ENCODE peak calls at places on chromosome 13, in eight cellular contexts. One of them, this sample, is unnamed.

GRCh38 chr13:103403814-103404213 is 337.6 kb upstream of the SLC10A2 start:
- DNase-seq in adrenal gland: no peak
- DNase-seq in heart right ventricle: no peak
- DNase-seq in K562: no peak
- DNase-seq in ovary: no peak
- DNase-seq in stomach: no peak
- DNase-seq in A549: no peak
- DNase-seq in endodermal cell: no peak
- DNase-seq in this sample: no peak

GRCh38 chr13:20188649-20189553 is 3.8 kb downstream of the GJB2 start:
- DNase-seq in endodermal cell: peak; percentile 82
- DNase-seq in heart right ventricle: no peak
- DNase-seq in A549: no peak
- DNase-seq in stomach: no peak
- DNase-seq in adrenal gland: no peak
- DNase-seq in K562: peak; percentile 15
- DNase-seq in ovary: no peak
- DNase-seq in this sample: no peak

GRCh38 chr13:20142019-20142926 is 18.6 kb downstream of the GJA3 start:
- DNase-seq in A549: no peak
- DNase-seq in adrenal gland: no peak
- DNase-seq in endodermal cell: peak; percentile 53
- DNase-seq in ovary: no peak
- DNase-seq in K562: no peak
- DNase-seq in heart right ventricle: no peak
- DNase-seq in stomach: no peak
- DNase-seq in this sample: no peak

GRCh38 chr13:111981006-111981405 is 85.9 kb upstream of the SOX1 start:
- DNase-seq in A549: no peak
- DNase-seq in adrenal gland: no peak
- DNase-seq in heart right ventricle: no peak
- DNase-seq in endodermal cell: no peak
- DNase-seq in K562: no peak
- DNase-seq in stomach: no peak
- DNase-seq in ovary: no peak
- DNase-seq in this sample: no peak

GRCh38 chr13:110886475-110887241 is 28.2 kb downstream of the ANKRD10 start:
- DNase-seq in endodermal cell: peak; percentile 58
- DNase-seq in heart right ventricle: no peak
- DNase-seq in A549: no peak
- DNase-seq in stomach: no peak
- DNase-seq in K562: no peak
- DNase-seq in ovary: no peak
- DNase-seq in adrenal gland: no peak
- DNase-seq in this sample: no peak

GRCh38 chr13:109756778-109757177 is 29.6 kb downstream of the IRS2 start:
- DNase-seq in heart right ventricle: no peak
- DNase-seq in stomach: no peak
- DNase-seq in K562: no peak
- DNase-seq in adrenal gland: no peak
- DNase-seq in endodermal cell: no peak
- DNase-seq in A549: no peak
- DNase-seq in ovary: no peak
- DNase-seq in this sample: no peak

GRCh38 chr13:94400874-94401273 is 78.6 kb downstream of the DCT start:
- DNase-seq in stomach: no peak
- DNase-seq in adrenal gland: no peak
- DNase-seq in endodermal cell: no peak
- DNase-seq in A549: no peak
- DNase-seq in ovary: no peak
- DNase-seq in heart right ventricle: no peak
- DNase-seq in K562: no peak
- DNase-seq in this sample: no peak

GRCh38 chr13:110520431-110521295 is 40.9 kb downstream of the RAB20 start:
- DNase-seq in heart right ventricle: peak; percentile 75
- DNase-seq in ovary: peak; percentile 52
- DNase-seq in adrenal gland: peak; percentile 97
- DNase-seq in K562: no peak
- DNase-seq in A549: no peak
- DNase-seq in stomach: peak; percentile 68
- DNase-seq in endodermal cell: no peak
- DNase-seq in this sample: peak; percentile 93

GRCh38 chr13:49481788-49482187 is 14.0 kb upstream of the PHF11 start:
- DNase-seq in A549: no peak
- DNase-seq in adrenal gland: no peak
- DNase-seq in stomach: no peak
- DNase-seq in endodermal cell: no peak
- DNase-seq in heart right ventricle: no peak
- DNase-seq in K562: no peak
- DNase-seq in ovary: no peak
- DNase-seq in this sample: no peak

GRCh38 chr13:94217370-94217769 is 262.1 kb downstream of the DCT start:
- DNase-seq in endodermal cell: no peak
- DNase-seq in adrenal gland: no peak
- DNase-seq in stomach: no peak
- DNase-seq in ovary: no peak
- DNase-seq in K562: no peak
- DNase-seq in A549: no peak
- DNase-seq in heart right ventricle: no peak
- DNase-seq in this sample: no peak

GRCh38 chr13:33092422-33092987 is 76.3 kb downstream of the KL start:
- DNase-seq in endodermal cell: no peak
- DNase-seq in ovary: no peak
- DNase-seq in K562: no peak
- DNase-seq in heart right ventricle: no peak
- DNase-seq in A549: no peak
- DNase-seq in adrenal gland: no peak
- DNase-seq in stomach: no peak
- DNase-seq in this sample: peak; percentile 43

DNA sequence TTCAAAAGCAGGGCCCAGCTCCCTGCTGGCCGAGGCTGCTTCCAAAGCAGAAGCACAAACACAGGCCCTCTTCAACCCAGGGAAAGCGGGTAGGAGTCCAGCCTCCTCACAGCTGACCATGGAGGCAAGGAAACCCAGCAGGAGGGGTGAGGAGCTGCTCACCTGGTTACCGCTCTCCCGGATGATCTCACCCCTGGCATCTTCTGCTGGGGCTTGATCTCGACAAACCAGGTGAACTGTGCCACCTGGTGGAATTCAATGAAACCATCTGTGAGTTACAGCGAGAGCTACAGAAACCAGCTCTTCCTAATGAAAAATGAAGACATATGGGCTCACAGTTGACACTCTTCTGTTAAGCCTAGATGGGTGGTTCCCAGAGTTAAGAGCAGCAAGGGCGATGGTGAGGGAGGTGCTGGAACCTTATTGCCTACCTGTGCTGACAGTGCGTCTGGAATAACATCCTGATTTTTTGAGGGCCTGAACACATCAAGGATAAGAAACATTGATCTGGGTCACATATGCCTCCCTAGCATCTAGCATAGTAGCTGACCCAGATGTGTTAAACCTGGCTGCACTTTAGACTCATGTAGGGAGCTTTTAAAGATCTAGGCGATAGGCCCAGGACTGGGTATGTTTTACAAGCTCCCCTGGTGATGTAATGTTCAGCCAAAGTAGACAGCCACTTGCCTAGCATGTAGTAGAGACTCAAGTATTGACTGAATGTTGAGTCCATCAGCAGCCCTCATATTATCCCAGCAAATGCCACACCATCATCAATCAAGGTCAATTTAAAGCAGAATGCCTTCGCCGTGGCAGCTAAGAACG is 6.1 kb downstream of the DHRS12 start:
- DNase-seq in endodermal cell: peak; percentile 91
- DNase-seq in heart right ventricle: no peak
- DNase-seq in ovary: no peak
- DNase-seq in A549: peak; percentile 44
- DNase-seq in K562: no peak
- DNase-seq in stomach: peak; percentile 74
- DNase-seq in adrenal gland: peak; percentile 58
- DNase-seq in this sample: peak; percentile 59
- TF ChIP-seq CTCF in endodermal cell: peak; percentile 81
- TF ChIP-seq CTCF in heart right ventricle: peak; percentile 43
- TF ChIP-seq CTCF in ovary: peak; percentile 14
- TF ChIP-seq CTCF in A549: peak; percentile 63
- TF ChIP-seq CTCF in K562: peak; percentile 64
- TF ChIP-seq CTCF in stomach: no peak
- TF ChIP-seq CTCF in adrenal gland: peak; percentile 58
- TF ChIP-seq CTCF in this sample: peak; percentile 39

GRCh38 chr13:98570929-98571372 is 6.0 kb downstream of the STK24 start:
- DNase-seq in K562: no peak
- DNase-seq in heart right ventricle: no peak
- DNase-seq in ovary: no peak
- DNase-seq in stomach: peak; percentile 43
- DNase-seq in endodermal cell: no peak
- DNase-seq in A549: no peak
- DNase-seq in adrenal gland: peak; percentile 69
- DNase-seq in this sample: no peak
- H3K4me3 ChIP-seq in K562: peak overlapping the region; percentile 3
- H3K4me3 ChIP-seq in heart right ventricle: peak overlapping the region; percentile 34
- H3K4me3 ChIP-seq in ovary: peak overlapping the region; percentile 11
- H3K4me3 ChIP-seq in stomach: peak overlapping the region; percentile 26
- H3K4me3 ChIP-seq in endodermal cell: no peak overlapping the region
- H3K4me3 ChIP-seq in A549: peak overlapping the region; percentile 16
- H3K4me3 ChIP-seq in adrenal gland: no peak overlapping the region
- H3K4me3 ChIP-seq in this sample: no peak overlapping the region

DNA sequence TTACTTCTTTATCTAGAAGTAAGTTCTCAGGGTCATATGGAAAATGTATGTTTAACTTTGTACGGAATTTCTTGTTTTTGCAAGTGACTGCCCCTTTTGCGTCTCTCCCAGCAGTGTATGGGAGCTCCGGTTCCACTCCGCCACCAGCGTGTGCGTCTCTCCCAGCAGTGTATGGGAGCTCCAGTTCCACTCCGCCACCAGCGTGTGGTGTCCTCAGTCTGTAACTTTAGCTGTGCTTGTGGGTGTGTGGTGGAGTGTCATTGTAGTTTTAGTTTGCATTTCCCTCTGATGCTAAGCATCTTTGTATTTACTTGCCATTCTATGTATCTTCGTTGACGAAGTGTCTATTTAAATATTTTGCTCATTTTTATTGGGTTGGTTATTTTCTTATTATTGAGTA is 2.4 kb downstream of the CUL4A start:
- DNase-seq in A549: no peak
- DNase-seq in adrenal gland: no peak
- DNase-seq in K562: no peak
- DNase-seq in stomach: no peak
- DNase-seq in endodermal cell: peak; percentile 80
- DNase-seq in heart right ventricle: no peak
- DNase-seq in ovary: no peak
- DNase-seq in this sample: no peak
- TF ChIP-seq CTCF in A549: no peak
- TF ChIP-seq CTCF in adrenal gland: no peak
- TF ChIP-seq CTCF in K562: peak; percentile 67
- TF ChIP-seq CTCF in stomach: no peak
- TF ChIP-seq CTCF in endodermal cell: peak; percentile 71
- TF ChIP-seq CTCF in heart right ventricle: no peak
- TF ChIP-seq CTCF in ovary: no peak
- TF ChIP-seq CTCF in this sample: no peak

GRCh38 chr13:65149687-65150086 is 2080.4 kb downstream of the PCDH9 start:
- DNase-seq in adrenal gland: no peak
- DNase-seq in ovary: no peak
- DNase-seq in K562: no peak
- DNase-seq in endodermal cell: peak; percentile 32
- DNase-seq in heart right ventricle: no peak
- DNase-seq in A549: no peak
- DNase-seq in stomach: no peak
- DNase-seq in this sample: no peak
- H3K4me3 ChIP-seq in adrenal gland: no peak overlapping the region
- H3K4me3 ChIP-seq in ovary: no peak overlapping the region
- H3K4me3 ChIP-seq in K562: peak overlapping the region; percentile 13
- H3K4me3 ChIP-seq in endodermal cell: no peak overlapping the region
- H3K4me3 ChIP-seq in heart right ventricle: no peak overlapping the region
- H3K4me3 ChIP-seq in A549: no peak overlapping the region
- H3K4me3 ChIP-seq in stomach: no peak overlapping the region
- H3K4me3 ChIP-seq in this sample: no peak overlapping the region

GRCh38 chr13:101453784-101454201 is 1.3 kb downstream of the ITGBL1 start:
- DNase-seq in adrenal gland: peak; percentile 23
- DNase-seq in A549: no peak
- DNase-seq in stomach: peak; percentile 47
- DNase-seq in endodermal cell: peak; percentile 64
- DNase-seq in ovary: no peak
- DNase-seq in K562: no peak
- DNase-seq in heart right ventricle: no peak
- DNase-seq in this sample: no peak
- TF ChIP-seq CTCF in adrenal gland: peak; percentile 62
- TF ChIP-seq CTCF in A549: no peak
- TF ChIP-seq CTCF in stomach: no peak
- TF ChIP-seq CTCF in endodermal cell: peak; percentile 72
- TF ChIP-seq CTCF in ovary: no peak
- TF ChIP-seq CTCF in K562: no peak
- TF ChIP-seq CTCF in heart right ventricle: no peak
- TF ChIP-seq CTCF in this sample: peak; percentile 15

GRCh38 chr13:26721251-26721939 is 39.2 kb downstream of the GPR12 start:
- DNase-seq in heart right ventricle: no peak
- DNase-seq in endodermal cell: no peak
- DNase-seq in A549: no peak
- DNase-seq in ovary: no peak
- DNase-seq in adrenal gland: no peak
- DNase-seq in K562: no peak
- DNase-seq in stomach: peak; percentile 30
- DNase-seq in this sample: no peak
- H3K4me3 ChIP-seq in heart right ventricle: no peak overlapping the region
- H3K4me3 ChIP-seq in endodermal cell: no peak overlapping the region
- H3K4me3 ChIP-seq in A549: no peak overlapping the region
- H3K4me3 ChIP-seq in ovary: no peak overlapping the region
- H3K4me3 ChIP-seq in adrenal gland: no peak overlapping the region
- H3K4me3 ChIP-seq in K562: no peak overlapping the region
- H3K4me3 ChIP-seq in stomach: no peak overlapping the region
- H3K4me3 ChIP-seq in this sample: no peak overlapping the region

DNA sequence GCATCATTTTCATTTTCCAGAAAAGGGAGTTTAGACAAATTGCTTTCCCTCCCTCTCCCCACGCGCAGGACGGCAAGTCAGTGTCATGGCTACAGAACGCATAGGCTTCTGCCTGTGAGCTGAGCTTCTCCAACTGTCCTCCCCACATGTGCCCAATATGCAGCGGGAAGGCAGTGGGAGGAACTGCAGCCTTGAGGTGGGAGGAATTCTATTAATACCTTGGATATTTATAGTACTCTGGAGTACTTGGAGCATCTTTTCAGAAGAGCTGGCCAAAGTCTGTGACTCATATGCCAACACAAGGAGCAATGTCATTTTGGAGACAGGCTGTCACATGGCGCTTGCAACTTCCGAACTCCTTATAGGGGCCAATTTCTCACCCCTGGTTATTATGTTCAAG is 245.1 kb upstream of the SERP2 start:
- DNase-seq in heart right ventricle: peak; percentile 52
- DNase-seq in K562: no peak
- DNase-seq in stomach: no peak
- DNase-seq in A549: no peak
- DNase-seq in endodermal cell: no peak
- DNase-seq in adrenal gland: peak; percentile 56
- DNase-seq in ovary: no peak
- DNase-seq in this sample: peak; percentile 21
- TF ChIP-seq CTCF in heart right ventricle: no peak
- TF ChIP-seq CTCF in K562: no peak
- TF ChIP-seq CTCF in stomach: no peak
- TF ChIP-seq CTCF in A549: no peak
- TF ChIP-seq CTCF in endodermal cell: no peak
- TF ChIP-seq CTCF in adrenal gland: peak; percentile 33
- TF ChIP-seq CTCF in ovary: no peak
- TF ChIP-seq CTCF in this sample: peak; percentile 3

This sample was measured in fibroblast of the aortic adventitia.